ENCODE peak calls at places on chromosomes 13 and 19, in ten cellular contexts. V is breast epithelium, W is IMR-90, L is stomach, G is esophagus squamous epithelium, P is uterus, Z is body of pancreas, X is Peyer's patch, J is ovary, O is A549. H is an unnamed sample.

GRCh38 chr19:18832331-18833140 is 777 bp downstream of the UPF1 start:
- DNase-seq in V (no peak), W (no peak), L (no peak), G (no peak), P (no peak), Z (peak; percentile 43), X (no peak), J (no peak), O (peak; percentile 32), H (no peak)

GRCh38 chr13:32846020-32846451 is 170.2 kb upstream of the KL start:
- DNase-seq in V (no peak), W (no peak), L (no peak), G (no peak), P (no peak), Z (no peak), X (no peak), J (no peak), O (no peak), H (no peak)

GRCh38 chr13:70964124-70964523 is 855.9 kb upstream of the KLHL1 start:
- DNase-seq in V (no peak), W (no peak), L (no peak), G (no peak), P (no peak), Z (no peak), X (no peak), J (no peak), O (peak; percentile 4), H (no peak)

GRCh38 chr19:43432866-43433673 is 18.4 kb downstream of the TEX101 start:
- DNase-seq in V (no peak), W (peak; percentile 44), L (peak; percentile 69), G (no peak), P (peak; percentile 34), Z (peak; percentile 61), X (peak; percentile 84), J (no peak), O (peak; percentile 77), H (peak; percentile 40)

GRCh38 chr19:15469513-15470297 is 5.4 kb upstream of the RASAL3 start:
- DNase-seq in V (no peak), W (no peak), L (no peak), G (no peak), P (no peak), Z (no peak), X (no peak), J (no peak), O (no peak), H (no peak)

GRCh38 chr19:47589824-47590223 is 16.9 kb upstream of the ZNF541 start:
- DNase-seq in V (no peak), W (no peak), L (no peak), G (no peak), P (no peak), Z (no peak), X (no peak), J (no peak), O (no peak), H (no peak)

GRCh38 chr13:57627663-57628062 is 3.9 kb upstream of the PCDH17 start:
- DNase-seq in V (no peak), W (peak; percentile 2), L (no peak), G (no peak), P (no peak), Z (no peak), X (no peak), J (no peak), O (peak; percentile 20), H (no peak)

GRCh38 chr19:51548213-51548651 is 16.8 kb upstream of the SIGLEC6 start:
- DNase-seq in V (no peak), W (no peak), L (no peak), G (no peak), P (no peak), Z (no peak), X (no peak), J (no peak), O (no peak), H (no peak)

GRCh38 chr19:7262470-7262869 is 31.7 kb downstream of the INSR start:
- DNase-seq in V (no peak), W (no peak), L (no peak), G (no peak), P (no peak), Z (no peak), X (no peak), J (no peak), O (no peak), H (no peak)

GRCh38 chr13:111625526-111626315 is 305.3 kb downstream of the TEX29 start:
- DNase-seq in V (no peak), W (no peak), L (no peak), G (no peak), P (no peak), Z (no peak), X (no peak), J (no peak), O (no peak), H (no peak)

GRCh38 chr13:67857581-67858310 is 627.6 kb upstream of the PCDH9 start:
- DNase-seq in V (no peak), W (no peak), L (no peak), G (no peak), P (no peak), Z (no peak), X (no peak), J (no peak), O (no peak), H (no peak)

GRCh38 chr19:8161135-8161646 is 11.8 kb upstream of the FBN3 start:
- DNase-seq in V (no peak), W (no peak), L (peak; percentile 30), G (no peak), P (no peak), Z (peak; percentile 75), X (no peak), J (no peak), O (peak; percentile 58), H (no peak)

GRCh38 chr13:50574731-50575130 is 268.8 kb downstream of the DLEU7 start:
- DNase-seq in V (no peak), W (no peak), L (no peak), G (no peak), P (no peak), Z (no peak), X (no peak), J (no peak), O (no peak), H (no peak)

GRCh38 chr19:44111910-44112463 is 1.2 kb upstream of the ZNF225 start:
- DNase-seq in V (no peak), W (peak; percentile 92), L (no peak), G (no peak), P (no peak), Z (no peak), X (no peak), J (no peak), O (no peak), H (no peak)

GRCh38 chr13:43285891-43286602 is 262.7 kb downstream of the DNAJC15 start:
- DNase-seq in V (no peak), W (peak; percentile 68), L (no peak), G (no peak), P (no peak), Z (no peak), X (no peak), J (no peak), O (no peak), H (no peak)

GRCh38 chr13:88005188-88005587 is 334.0 kb downstream of the SLITRK5 start:
- DNase-seq in V (no peak), W (no peak), L (no peak), G (no peak), P (no peak), Z (no peak), X (no peak), J (no peak), O (no peak), H (no peak)

GRCh38 chr13:30585748-30586262 is 31.9 kb upstream of the USPL1 start:
- DNase-seq in V (no peak), W (peak; percentile 93), L (no peak), G (no peak), P (no peak), Z (no peak), X (no peak), J (no peak), O (no peak), H (no peak)

GRCh38 chr19:16627194-16627927 is 643 bp downstream of the MED26 start:
- DNase-seq in V (no peak), W (no peak), L (no peak), G (no peak), P (no peak), Z (peak; percentile 22), X (peak; percentile 56), J (peak; percentile 45), O (no peak), H (no peak)

GRCh38 chr19:2394669-2395292 is 32.6 kb downstream of the TIMM13 start:
- DNase-seq in V (no peak), W (no peak), L (no peak), G (no peak), P (no peak), Z (no peak), X (peak; percentile 76), J (no peak), O (no peak), H (no peak)
- H3K4me3 ChIP-seq in V (no peak overlapping the region), W (no peak overlapping the region), L (no peak overlapping the region), G (no peak overlapping the region), P (no peak overlapping the region), Z (no peak overlapping the region), X (peak overlapping the region; percentile 7), J (no peak overlapping the region), O (no peak overlapping the region), H (peak overlapping the region; percentile 8)

GRCh38 chr19:342801-343421 is 1.7 kb downstream of the MIER2 start:
- DNase-seq in V (no peak), W (peak; percentile 93), L (peak; percentile 51), G (no peak), P (peak; percentile 49), Z (peak; percentile 53), X (peak; percentile 76), J (no peak), O (no peak), H (peak; percentile 78)
- TF ChIP-seq POLR2A in V (no peak), W (peak; percentile 75), L (no peak), G (no peak), P (no peak), Z (no peak), X (no peak), J (no peak), O (no peak), H (no peak)

GRCh38 chr13:48320906-48321510 is 17.5 kb downstream of the RB1 start:
- DNase-seq in V (no peak), W (no peak), L (no peak), G (no peak), P (no peak), Z (no peak), X (no peak), J (no peak), O (no peak), H (no peak)
- H3K9me3 ChIP-seq in V (peaks cover 4% of the 10 kb centered on the region), W (peaks cover 8% of the 10 kb centered on the region), L (peaks cover 15% of the 10 kb centered on the region), G (peaks cover 38% of the 10 kb centered on the region), P (no peaks in the 10 kb centered on the region), Z (no peaks in the 10 kb centered on the region), X (no peaks in the 10 kb centered on the region), J (no peaks in the 10 kb centered on the region), O (peaks cover 2% of the 10 kb centered on the region), H (no peaks in the 10 kb centered on the region)

DNA sequence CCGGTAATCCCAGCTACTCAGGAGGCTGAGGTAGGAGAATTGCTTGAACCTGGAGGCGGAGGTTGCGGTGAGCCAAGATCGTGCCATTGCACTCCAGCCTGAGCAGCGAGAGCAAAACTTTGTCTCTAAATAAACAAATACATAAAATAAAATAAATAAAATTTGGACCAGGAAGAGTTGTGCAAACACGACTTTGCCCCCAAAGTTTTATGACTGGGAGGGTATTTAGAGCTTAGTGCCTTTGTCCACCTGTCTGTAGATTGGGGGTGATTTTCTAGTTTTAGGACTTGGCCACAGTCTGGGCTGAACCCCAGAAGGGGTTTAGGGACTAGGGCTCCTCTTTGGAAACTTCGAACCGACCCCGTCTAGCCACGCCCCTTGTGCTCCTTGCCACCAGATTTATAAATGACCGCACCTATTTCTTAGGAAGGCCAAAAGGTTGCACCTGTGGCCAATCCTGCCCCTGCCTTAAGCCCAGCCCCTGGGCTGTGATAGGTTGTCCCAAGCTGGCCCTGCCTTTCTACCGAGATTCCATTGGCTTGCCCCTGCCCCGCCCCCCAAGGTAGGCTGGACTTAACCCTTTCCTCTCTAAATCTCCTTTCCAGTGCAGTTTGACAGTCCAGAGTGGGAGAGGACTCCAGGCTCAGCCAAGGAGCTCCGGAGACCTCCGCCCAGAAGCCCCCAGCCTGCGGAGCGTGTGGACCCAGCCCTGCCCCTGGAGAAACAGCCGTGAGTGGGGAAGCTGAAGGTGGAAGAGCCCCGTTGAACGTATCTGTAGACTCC is 5.3 kb downstream of the SHD start:
- DNase-seq in V (no peak), W (no peak), L (no peak), G (no peak), P (no peak), Z (no peak), X (peak; percentile 88), J (no peak), O (peak; percentile 84), H (no peak)
- H3K4me3 ChIP-seq in V (no peak overlapping the region), W (no peak overlapping the region), L (no peak overlapping the region), G (no peak overlapping the region), P (no peak overlapping the region), Z (no peak overlapping the region), X (peak overlapping the region; percentile 27), J (no peak overlapping the region), O (peak overlapping the region; percentile 17), H (no peak overlapping the region)